ENCODE peak calls at places on chromosome 13, in six cellular contexts. Y, T, S, A, Q and B are unnamed samples.

GRCh38 chr13:63436288-63436687 is 2020.6 kb upstream of the PCDH20 start:
- DNase-seq in Q (no peak), S (no peak), A (no peak), T (no peak), Y (no peak), B (no peak)

GRCh38 chr13:42484396-42484795 is 89.6 kb upstream of the TNFSF11 start:
- DNase-seq in T (no peak), A (no peak), Y (no peak), S (no peak), Q (no peak), B (no peak)

GRCh38 chr13:40406405-40407138 is 259.9 kb downstream of the FOXO1 start:
- DNase-seq in S (no peak), Y (no peak), Q (no peak), T (no peak), A (no peak), B (no peak)

GRCh38 chr13:101612736-101613135 is 160.3 kb downstream of the ITGBL1 start:
- DNase-seq in Q (no peak), S (no peak), Y (no peak), T (no peak), A (no peak), B (no peak)

GRCh38 chr13:93145199-93145598 is 81.4 kb upstream of the GPC6 start:
- DNase-seq in S (no peak), T (no peak), A (no peak), Y (no peak), Q (no peak), B (no peak)

GRCh38 chr13:29925457-29925856 is 75.0 kb upstream of the UBL3 start:
- DNase-seq in A (no peak), Y (peak), S (peak), T (no peak), Q (no peak), B (peak)

GRCh38 chr13:47334173-47334572 is 437.3 kb upstream of the HTR2A start:
- DNase-seq in T (no peak), A (no peak), Y (peak), Q (no peak), S (no peak), B (no peak)

GRCh38 chr13:48334534-48335127 is 31.1 kb downstream of the RB1 start:
- DNase-seq in Q (peak), T (no peak), A (no peak), S (no peak), Y (no peak), B (no peak)

GRCh38 chr13:27449936-27450828 is at the start of gene MTIF3:
- DNase-seq in T (peak), Y (peak), S (peak), A (peak), Q (peak), B (peak)

GRCh38 chr13:26184791-26185250 is 37.3 kb downstream of the RNF6 start:
- DNase-seq in A (peak), S (peak), Q (peak), T (peak), Y (peak), B (peak)

GRCh38 chr13:43516401-43516826 is 270.4 kb downstream of the ENOX1 start:
- DNase-seq in T (no peak), A (no peak), Y (peak), Q (no peak), S (peak), B (peak)

GRCh38 chr13:41541142-41541938 is 84.0 kb downstream of the RGCC start:
- DNase-seq in T (no peak), Q (no peak), Y (no peak), S (no peak), A (no peak), B (no peak)

GRCh38 chr13:108495686-108496363 is 133.6 kb upstream of the MYO16 start:
- DNase-seq in A (no peak), Y (no peak), S (no peak), Q (no peak), T (peak), B (no peak)

GRCh38 chr13:30373727-30374126 is 48.6 kb upstream of the UBE2L5 start:
- DNase-seq in T (no peak), Q (peak), A (peak), Y (no peak), S (no peak), B (no peak)

GRCh38 chr13:24511824-24512207 is 762 bp downstream of the PARP4 start:
- DNase-seq in Y (no peak), T (no peak), Q (peak), A (no peak), S (no peak), B (peak)

GRCh38 chr13:24348385-24348784 is 39.0 kb downstream of the C1QTNF9 start:
- DNase-seq in A (no peak), S (no peak), Q (no peak), T (no peak), Y (no peak), B (no peak)

GRCh38 chr13:80336335-80336734 is 4.6 kb downstream of the SPRY2 start:
- DNase-seq in Q (no peak), S (no peak), T (no peak), Y (no peak), A (no peak), B (no peak)

GRCh38 chr13:100526299-100527030 is 62.1 kb downstream of the GGACT start:
- DNase-seq in S (no peak), Q (no peak), T (peak), Y (no peak), A (no peak), B (no peak)

GRCh38 chr13:40403509-40404241 is 262.8 kb downstream of the FOXO1 start:
- DNase-seq in Q (no peak), T (no peak), S (no peak), A (no peak), Y (no peak), B (no peak)

GRCh38 chr13:49444517-49445395 is 682 bp downstream of the SETDB2 start:
- DNase-seq in Q (peak), Y (no peak), T (no peak), S (peak), A (peak), B (peak)

GRCh38 chr13:24267283-24267682 is 42.1 kb upstream of the C1QTNF9 start:
- DNase-seq in S (no peak), T (no peak), A (no peak), Y (no peak), Q (peak), B (peak)

GRCh38 chr13:64855506-64855905 is 2374.6 kb downstream of the PCDH9 start:
- DNase-seq in Y (no peak), T (no peak), Q (no peak), A (no peak), S (no peak), B (no peak)

GRCh38 chr13:101755228-101755887 is 302.9 kb downstream of the ITGBL1 start:
- DNase-seq in Y (no peak), A (no peak), T (no peak), Q (no peak), S (no peak), B (no peak)

GRCh38 chr13:113947321-113948033 is 26.4 kb downstream of the C13orf46 start:
- DNase-seq in T (no peak), S (peak), Q (no peak), A (no peak), Y (peak), B (peak)

GRCh38 chr13:79171131-79172061 is 234.7 kb downstream of the RBM26 start:
- DNase-seq in S (no peak), T (peak), A (no peak), Q (no peak), Y (no peak), B (no peak)

GRCh38 chr13:67099494-67099893 is 130.6 kb downstream of the PCDH9 start:
- DNase-seq in Y (no peak), Q (no peak), S (no peak), A (no peak), T (no peak), B (no peak)

GRCh38 chr13:69935043-69935442 is 172.6 kb upstream of the ATXN8OS start:
- DNase-seq in T (no peak), A (no peak), S (no peak), Y (no peak), Q (no peak), B (no peak)

GRCh38 chr13:52454459-52454824 is 836 bp upstream of the CKAP2 start:
- DNase-seq in S (no peak), Y (no peak), A (peak), T (no peak), Q (peak), B (no peak)

GRCh38 chr13:77028202-77028601 is 1.2 kb upstream of the FBXL3 start:
- DNase-seq in S (no peak), A (no peak), T (no peak), Q (no peak), Y (peak), B (peak)

GRCh38 chr13:91889641-91890040 is 491.2 kb downstream of the GPC5 start:
- DNase-seq in T (no peak), S (no peak), Q (no peak), Y (no peak), A (no peak), B (no peak)

GRCh38 chr13:38530492-38530891 is 156.4 kb upstream of the FREM2 start:
- DNase-seq in Y (no peak), Q (peak), A (no peak), S (no peak), T (no peak), B (no peak)

GRCh38 chr13:73224708-73225107 is 165.9 kb downstream of the KLF5 start:
- DNase-seq in T (no peak), Q (no peak), S (no peak), A (no peak), Y (no peak), B (no peak)

GRCh38 chr13:77422724-77423123 is 95.8 kb upstream of the MYCBP2 start:
- DNase-seq in S (no peak), Q (no peak), Y (no peak), A (no peak), T (no peak), B (no peak)

GRCh38 chr13:59043016-59043415 is 1120.7 kb downstream of the DIAPH3 start:
- DNase-seq in T (no peak), A (no peak), Y (no peak), S (no peak), Q (no peak), B (no peak)

GRCh38 chr13:21330126-21330861 is 128.8 kb downstream of the ZDHHC20 start:
- DNase-seq in S (no peak), Y (no peak), Q (peak), T (no peak), A (no peak), B (no peak)

GRCh38 chr13:79119578-79120107 is 286.4 kb downstream of the RBM26 start:
- DNase-seq in Y (no peak), A (no peak), Q (no peak), S (no peak), T (no peak), B (no peak)

GRCh38 chr13:83825676-83826075 is 56.6 kb downstream of the SLITRK1 start:
- DNase-seq in Y (no peak), T (no peak), A (no peak), Q (no peak), S (no peak), B (no peak)